ENCODE peak calls at places on chromosomes 2 and 18, in eight cellular contexts. T is tibial nerve, O is H54, J is GM12878, X is A549, G is Peyer's patch, M is HCT116, H is transverse colon. A is an unnamed sample.

GRCh38 chr2:240462073-240462703 is 26.7 kb downstream of the GPC1 start:
- DNase-seq in J (no peak), H (peak), T (peak), M (no peak), G (peak), X (no peak), O (no peak), A (no peak)

GRCh38 chr2:96330407-96330806 is 5.2 kb upstream of the NCAPH start:
- DNase-seq in H (no peak), X (no peak), G (no peak), J (no peak), O (peak), M (no peak), T (no peak), A (no peak)

GRCh38 chr2:236530512-236530911 is 39.1 kb upstream of the ACKR3 start:
- DNase-seq in O (no peak), T (no peak), J (no peak), G (no peak), M (no peak), X (no peak), H (no peak), A (no peak)

GRCh38 chr2:159098374-159098773 is 129.9 kb downstream of the TANC1 start:
- DNase-seq in M (no peak), T (no peak), J (no peak), G (no peak), X (no peak), O (no peak), H (no peak), A (no peak)

GRCh38 chr2:171083426-171083825 is 77.3 kb downstream of the TLK1 start:
- DNase-seq in H (no peak), T (no peak), J (no peak), M (no peak), O (no peak), G (no peak), X (no peak), A (peak)

GRCh38 chr2:33492735-33493134 is 16.3 kb downstream of the RASGRP3 start:
- DNase-seq in T (no peak), G (no peak), M (no peak), O (no peak), J (no peak), X (no peak), H (no peak), A (no peak)

GRCh38 chr2:188383158-188383557 is 91.5 kb downstream of the GULP1 start:
- DNase-seq in H (no peak), T (no peak), J (no peak), O (no peak), X (no peak), M (no peak), G (no peak), A (no peak)

GRCh38 chr2:40357667-40358066 is 94.2 kb downstream of the SLC8A1 start:
- DNase-seq in M (no peak), O (no peak), X (no peak), J (no peak), T (no peak), G (no peak), H (no peak), A (no peak)

GRCh38 chr18:56028514-56028913 is 440.5 kb upstream of the TCF4 start:
- DNase-seq in H (no peak), G (no peak), M (no peak), J (no peak), X (peak), T (no peak), O (peak), A (no peak)

GRCh38 chr2:197946562-197946961 is 142.2 kb downstream of the PLCL1 start:
- DNase-seq in X (no peak), H (no peak), O (no peak), M (no peak), T (no peak), J (no peak), G (no peak), A (no peak)

GRCh38 chr2:231713738-231714638 is 5.7 kb downstream of the PTMA start:
- DNase-seq in X (peak), T (peak), J (peak), H (peak), G (peak), O (peak), M (peak), A (peak)

GRCh38 chr2:47833516-47833968 is 50.6 kb downstream of the MSH6 start:
- DNase-seq in T (no peak), J (peak), X (no peak), G (no peak), M (no peak), O (no peak), H (no peak), A (no peak)

GRCh38 chr2:12732663-12733062 is 15.9 kb downstream of the TRIB2 start:
- DNase-seq in H (no peak), M (no peak), G (no peak), J (no peak), O (no peak), T (peak), X (no peak), A (no peak)

GRCh38 chr18:13267517-13267916 is 49.0 kb downstream of the LDLRAD4 start:
- DNase-seq in H (no peak), X (no peak), G (no peak), J (no peak), M (no peak), T (no peak), O (peak), A (no peak)

GRCh38 chr18:13217466-13217961 is 1.0 kb upstream of the LDLRAD4 start:
- DNase-seq in J (no peak), H (peak), X (no peak), T (no peak), G (peak), M (no peak), O (peak), A (peak)

GRCh38 chr18:54946149-54946581 is 13.1 kb downstream of the CCDC68 start:
- DNase-seq in O (no peak), X (no peak), H (peak), M (peak), T (no peak), G (peak), J (peak), A (peak)

GRCh38 chr2:187390891-187391290 is 57.2 kb downstream of the CALCRL start:
- DNase-seq in G (no peak), M (peak), H (no peak), J (no peak), X (peak), O (peak), T (no peak), A (no peak)

GRCh38 chr2:47602996-47603395 is 179.9 kb upstream of the MSH6 start:
- DNase-seq in O (no peak), T (no peak), X (no peak), G (no peak), H (no peak), M (no peak), J (no peak), A (no peak)

GRCh38 chr2:181104512-181105121 is 124.2 kb downstream of the UBE2E3 start:
- DNase-seq in X (peak), T (no peak), H (peak), M (peak), G (no peak), J (no peak), O (no peak), A (peak)

GRCh38 chr2:190382851-190383250 is 25.3 kb upstream of the MFSD6 start:
- DNase-seq in O (no peak), M (peak), T (no peak), H (no peak), J (peak), X (peak), G (peak), A (peak)

GRCh38 chr2:222320441-222321395 is 21.9 kb upstream of the PAX3 start:
- DNase-seq in H (no peak), G (no peak), J (no peak), M (no peak), X (no peak), T (no peak), O (no peak), A (no peak)

GRCh38 chr18:44805176-44805575 is 124.5 kb downstream of the SETBP1 start:
- DNase-seq in J (no peak), H (no peak), M (no peak), T (no peak), O (no peak), G (no peak), X (no peak), A (no peak)

GRCh38 chr18:44804033-44804432 is 123.3 kb downstream of the SETBP1 start:
- DNase-seq in T (no peak), H (no peak), O (no peak), G (no peak), X (no peak), M (no peak), J (no peak), A (no peak)

GRCh38 chr18:44805643-44806042 is 125.0 kb downstream of the SETBP1 start:
- DNase-seq in X (no peak), O (no peak), J (no peak), T (no peak), M (no peak), G (no peak), H (no peak), A (no peak)

GRCh38 chr18:44811586-44812125 is 131.0 kb downstream of the SETBP1 start:
- DNase-seq in X (no peak), M (no peak), J (no peak), T (no peak), H (no peak), G (no peak), O (no peak), A (no peak)

GRCh38 chr18:44807766-44808165 is 127.1 kb downstream of the SETBP1 start:
- DNase-seq in X (no peak), G (no peak), M (no peak), J (no peak), H (no peak), T (no peak), O (no peak), A (no peak)
- TF ChIP-seq POLR2A in X (no peak), G (no peak), M (no peak), J (no peak), H (no peak), T (no peak), O (no peak), A (no peak)

DNA sequence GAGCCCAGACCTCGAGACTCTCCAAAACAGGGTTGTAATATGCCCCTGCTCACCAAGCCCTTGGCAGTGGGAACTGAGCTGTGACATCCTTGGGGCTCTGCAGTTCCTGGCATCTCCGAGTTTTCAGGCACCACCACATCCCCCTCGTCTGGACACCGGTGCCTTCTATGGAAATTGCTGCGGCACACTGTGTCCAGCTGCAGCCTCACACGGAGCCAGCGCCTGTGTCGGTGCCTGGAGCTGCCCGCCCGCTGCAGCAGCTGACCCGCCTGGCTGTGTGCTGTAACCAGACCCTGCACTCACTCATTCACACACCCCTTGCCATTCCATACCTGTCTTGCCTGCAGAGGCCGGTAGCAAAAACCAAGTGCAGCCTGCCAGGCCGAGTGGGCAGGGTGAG is 11.8 kb downstream of the IWS1 start:
- DNase-seq in J (no peak), O (no peak), G (no peak), X (no peak), H (no peak), T (no peak), M (no peak), A (no peak)
- TF ChIP-seq POLR2A in J (no peak), O (no peak), G (no peak), X (no peak), H (no peak), T (no peak), M (no peak), A (no peak)

GRCh38 chr2:98730851-98731708 is at the start of gene MGAT4A:
- DNase-seq in M (no peak), H (peak), T (peak), X (peak), G (peak), J (no peak), O (peak), A (peak)
- TF ChIP-seq POLR2A in M (no peak), H (peak), T (peak), X (peak), G (peak), J (peak), O (peak), A (no peak)

DNA sequence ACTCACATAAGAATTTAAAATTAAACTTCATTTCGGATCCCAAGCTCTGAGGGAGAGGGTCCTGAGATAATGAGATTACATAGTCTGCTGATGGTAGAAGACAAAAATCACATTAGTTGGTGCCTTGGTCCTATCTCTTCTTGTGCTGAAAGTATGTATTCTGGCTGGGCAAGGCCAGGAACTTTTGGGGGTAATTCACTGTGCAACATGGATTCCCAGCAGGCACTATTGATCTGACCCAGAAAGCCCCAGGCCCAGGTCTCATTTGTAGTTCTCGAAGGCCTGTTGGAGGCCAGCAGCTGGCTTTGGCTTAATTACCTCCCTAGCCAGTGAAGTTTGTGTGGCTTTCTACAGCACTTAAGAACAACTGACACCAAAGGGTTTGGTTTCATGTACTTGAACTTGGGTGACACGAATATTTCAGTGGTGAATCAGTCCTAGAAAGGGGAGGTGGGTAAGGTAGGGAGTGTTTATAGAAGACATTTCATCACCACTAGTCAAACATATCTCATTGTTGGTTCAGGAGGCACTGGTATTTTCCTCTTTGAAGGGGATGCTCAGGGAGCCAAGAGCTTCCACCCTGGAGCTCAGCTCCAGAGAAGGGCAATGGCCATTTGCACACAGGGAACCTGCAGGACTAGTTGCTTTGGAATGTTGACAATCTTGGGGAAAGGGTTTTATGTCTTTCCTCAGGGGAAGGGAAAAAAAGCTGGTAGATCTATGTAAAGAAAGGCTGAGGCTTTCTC is 217.8 kb downstream of the OSR1 start:
- DNase-seq in H (no peak), M (peak), T (no peak), J (no peak), X (peak), G (no peak), O (peak), A (no peak)
- TF ChIP-seq POLR2A in H (no peak), M (no peak), T (no peak), J (no peak), X (no peak), G (no peak), O (no peak), A (no peak)

A was measured in erythroblast.